ENCODE peak calls at places on chromosomes 7 and 10, in four cellular contexts. P is ELR; F is activated naive CD4-positive, alpha-beta T cell treated with anti-CD3 and anti-CD28 coated beads, Interleukin-2, amount 10 ng/mL, durations not matched to agents 7 days and 5 days; Z is Right ventricle myocardium inferior. I is an unnamed sample.

GRCh38 chr10:78473016-78473415 is 439.4 kb downstream of the RPS24 start:
- DNase-seq in P (no peak), F (no peak), Z (no peak), I (no peak)

GRCh38 chr7:138878064-138878463 is 80.1 kb upstream of the ATP6V0A4 start:
- DNase-seq in P (no peak), F (no peak), Z (no peak), I (no peak)

GRCh38 chr7:138889566-138889965 is 91.6 kb upstream of the ATP6V0A4 start:
- DNase-seq in P (peak; percentile 43), F (no peak), Z (no peak), I (no peak)

GRCh38 chr7:50953820-50954219 is 171.1 kb upstream of the GRB10 start:
- DNase-seq in P (peak; percentile 69), F (no peak), Z (no peak), I (no peak)

GRCh38 chr10:99534939-99535763 is 2.4 kb downstream of the NKX2-3 start:
- DNase-seq in P (peak; percentile 53), F (no peak), Z (no peak), I (no peak)

GRCh38 chr10:62616885-62617635 is 187.5 kb upstream of the ADO start:
- DNase-seq in P (no peak), F (no peak), Z (no peak), I (no peak)

GRCh38 chr7:75795831-75796285 is 17.7 kb downstream of the CCL24 start:
- DNase-seq in P (no peak), F (no peak), Z (peak; percentile 82), I (peak; percentile 64)

GRCh38 chr10:119284679-119285096 is 77.3 kb downstream of the GRK5 start:
- DNase-seq in P (no peak), F (peak; percentile 18), Z (no peak), I (peak; percentile 88)

GRCh38 chr10:57395921-57396320 is 871.8 kb downstream of the IPMK start:
- DNase-seq in P (no peak), F (no peak), Z (no peak), I (no peak)

GRCh38 chr10:14244147-14244546 is 86.6 kb downstream of the FRMD4A start:
- DNase-seq in P (peak; percentile 53), F (no peak), Z (no peak), I (no peak)

GRCh38 chr10:45180946-45181439 is 134.4 kb downstream of the OR13A1 start:
- DNase-seq in P (no peak), F (no peak), Z (no peak), I (peak; percentile 53)

GRCh38 chr7:139095194-139095659 is 14.3 kb downstream of the ZC3HAV1 start:
- DNase-seq in P (no peak), F (peak; percentile 90), Z (peak; percentile 73), I (no peak)

GRCh38 chr7:55251313-55251712 is 113.8 kb upstream of the LANCL2 start:
- DNase-seq in P (no peak), F (no peak), Z (no peak), I (no peak)

GRCh38 chr7:74106846-74107245 is 23.2 kb downstream of the LIMK1 start:
- DNase-seq in P (no peak), F (no peak), Z (no peak), I (no peak)

GRCh38 chr10:1454428-1454827 is 282.9 kb downstream of the ADARB2 start:
- DNase-seq in P (no peak), F (peak; percentile 37), Z (no peak), I (no peak)

GRCh38 chr7:112150823-112151641 is 55.2 kb downstream of the DOCK4 start:
- DNase-seq in P (peak; percentile 49), F (no peak), Z (no peak), I (no peak)

GRCh38 chr10:43216931-43217562 is 49.8 kb downstream of the RASGEF1A start:
- DNase-seq in P (no peak), F (no peak), Z (peak; percentile 52), I (peak; percentile 39)

GRCh38 chr7:71661671-71662224 is 529.8 kb downstream of the GALNT17 start:
- DNase-seq in P (no peak), F (no peak), Z (no peak), I (no peak)

GRCh38 chr10:86109421-86109820 is 257.2 kb downstream of the GRID1 start:
- DNase-seq in P (no peak), F (no peak), Z (no peak), I (no peak)